ENCODE peak calls at places on chromosomes 5 and 9, in six cellular contexts. One of them, this sample, is unnamed.

GRCh38 chr5:169945831-169946261 is 34.4 kb downstream of the INSYN2B start:
- DNase-seq in tibial nerve: peak; percentile 8
- DNase-seq in fibroblast of lung: peak; percentile 95
- DNase-seq in endodermal cell: peak; percentile 69
- DNase-seq in OCI-LY7: no peak
- DNase-seq in BJ: no peak
- DNase-seq in this sample: peak; percentile 58

GRCh38 chr5:36712719-36713118 is 106.3 kb downstream of the SLC1A3 start:
- DNase-seq in tibial nerve: no peak
- DNase-seq in endodermal cell: no peak
- DNase-seq in BJ: no peak
- DNase-seq in fibroblast of lung: no peak
- DNase-seq in OCI-LY7: no peak
- DNase-seq in this sample: no peak

GRCh38 chr9:88813810-88814209 is 177.5 kb upstream of the S1PR3 start:
- DNase-seq in endodermal cell: no peak
- DNase-seq in BJ: no peak
- DNase-seq in OCI-LY7: no peak
- DNase-seq in tibial nerve: no peak
- DNase-seq in fibroblast of lung: no peak
- DNase-seq in this sample: no peak

GRCh38 chr5:163569284-163569683 is 63.9 kb downstream of the MAT2B start:
- DNase-seq in tibial nerve: no peak
- DNase-seq in BJ: no peak
- DNase-seq in OCI-LY7: no peak
- DNase-seq in fibroblast of lung: peak; percentile 45
- DNase-seq in endodermal cell: no peak
- DNase-seq in this sample: no peak

GRCh38 chr9:137221477-137222111 is 446 bp downstream of the RNF208 start:
- DNase-seq in BJ: no peak
- DNase-seq in tibial nerve: no peak
- DNase-seq in endodermal cell: peak; percentile 87
- DNase-seq in fibroblast of lung: no peak
- DNase-seq in OCI-LY7: no peak
- DNase-seq in this sample: no peak

GRCh38 chr9:136661641-136662325 is 933 bp upstream of the EGFL7 start:
- DNase-seq in fibroblast of lung: no peak
- DNase-seq in endodermal cell: no peak
- DNase-seq in BJ: no peak
- DNase-seq in tibial nerve: no peak
- DNase-seq in OCI-LY7: no peak
- DNase-seq in this sample: no peak

GRCh38 chr5:56815657-56816545 is 552 bp downstream of the MAP3K1 start:
- DNase-seq in tibial nerve: no peak
- DNase-seq in endodermal cell: peak; percentile 76
- DNase-seq in BJ: no peak
- DNase-seq in OCI-LY7: peak; percentile 70
- DNase-seq in fibroblast of lung: peak; percentile 51
- DNase-seq in this sample: peak; percentile 70

GRCh38 chr5:134567651-134568338 is 42.3 kb downstream of the JADE2 start:
- DNase-seq in BJ: no peak
- DNase-seq in endodermal cell: no peak
- DNase-seq in tibial nerve: peak; percentile 57
- DNase-seq in fibroblast of lung: peak; percentile 63
- DNase-seq in OCI-LY7: no peak
- DNase-seq in this sample: peak; percentile 81

GRCh38 chr5:146340260-146341081 is 1.8 kb downstream of the POU4F3 start:
- DNase-seq in tibial nerve: peak; percentile 63
- DNase-seq in OCI-LY7: peak; percentile 4
- DNase-seq in fibroblast of lung: peak; percentile 68
- DNase-seq in BJ: no peak
- DNase-seq in endodermal cell: peak; percentile 91
- DNase-seq in this sample: peak; percentile 61

GRCh38 chr5:95870105-95870672 is 47.7 kb upstream of the GLRX start:
- DNase-seq in fibroblast of lung: peak; percentile 86
- DNase-seq in tibial nerve: no peak
- DNase-seq in OCI-LY7: no peak
- DNase-seq in BJ: no peak
- DNase-seq in endodermal cell: no peak
- DNase-seq in this sample: no peak

GRCh38 chr5:107576736-107577440 is 93.8 kb downstream of the EFNA5 start:
- DNase-seq in BJ: no peak
- DNase-seq in tibial nerve: no peak
- DNase-seq in OCI-LY7: no peak
- DNase-seq in fibroblast of lung: no peak
- DNase-seq in endodermal cell: no peak
- DNase-seq in this sample: no peak

GRCh38 chr9:68507098-68507795 is 33.4 kb downstream of the TMEM252 start:
- DNase-seq in fibroblast of lung: no peak
- DNase-seq in BJ: no peak
- DNase-seq in tibial nerve: no peak
- DNase-seq in OCI-LY7: peak; percentile 26
- DNase-seq in endodermal cell: no peak
- DNase-seq in this sample: no peak

GRCh38 chr5:122629278-122629677 is 145.6 kb upstream of the SNX2 start:
- DNase-seq in OCI-LY7: no peak
- DNase-seq in endodermal cell: no peak
- DNase-seq in BJ: no peak
- DNase-seq in tibial nerve: no peak
- DNase-seq in fibroblast of lung: no peak
- DNase-seq in this sample: no peak

GRCh38 chr5:141778211-141778610 is 96.2 kb upstream of the ARAP3 start:
- DNase-seq in endodermal cell: no peak
- DNase-seq in OCI-LY7: peak; percentile 8
- DNase-seq in fibroblast of lung: peak; percentile 90
- DNase-seq in tibial nerve: no peak
- DNase-seq in BJ: no peak
- DNase-seq in this sample: no peak

GRCh38 chr9:98500337-98500919 is 208.3 kb downstream of the GABBR2 start:
- DNase-seq in fibroblast of lung: no peak
- DNase-seq in OCI-LY7: no peak
- DNase-seq in BJ: no peak
- DNase-seq in tibial nerve: no peak
- DNase-seq in endodermal cell: peak; percentile 38
- DNase-seq in this sample: no peak

GRCh38 chr5:84885479-84886258 is 501.0 kb upstream of the EDIL3 start:
- DNase-seq in fibroblast of lung: peak; percentile 95
- DNase-seq in tibial nerve: no peak
- DNase-seq in OCI-LY7: no peak
- DNase-seq in endodermal cell: no peak
- DNase-seq in BJ: no peak
- DNase-seq in this sample: no peak

GRCh38 chr5:57738787-57739186 is 256.2 kb upstream of the ACTBL2 start:
- DNase-seq in endodermal cell: no peak
- DNase-seq in BJ: no peak
- DNase-seq in tibial nerve: no peak
- DNase-seq in OCI-LY7: no peak
- DNase-seq in fibroblast of lung: no peak
- DNase-seq in this sample: no peak

GRCh38 chr5:143605403-143606005 is 202.0 kb upstream of the NR3C1 start:
- DNase-seq in OCI-LY7: peak; percentile 85
- DNase-seq in endodermal cell: no peak
- DNase-seq in BJ: no peak
- DNase-seq in tibial nerve: peak; percentile 49
- DNase-seq in fibroblast of lung: peak; percentile 29
- DNase-seq in this sample: no peak

GRCh38 chr9:86534572-86535258 is 180.5 kb upstream of the TUT7 start:
- DNase-seq in tibial nerve: no peak
- DNase-seq in endodermal cell: no peak
- DNase-seq in BJ: peak; percentile 80
- DNase-seq in OCI-LY7: no peak
- DNase-seq in fibroblast of lung: no peak
- DNase-seq in this sample: no peak

GRCh38 chr9:132794730-132795380 is 83.2 kb downstream of the AK8 start:
- DNase-seq in BJ: no peak
- DNase-seq in fibroblast of lung: no peak
- DNase-seq in tibial nerve: peak; percentile 31
- DNase-seq in endodermal cell: peak; percentile 78
- DNase-seq in OCI-LY7: no peak
- DNase-seq in this sample: no peak
- TF ChIP-seq CTCF in BJ: no peak
- TF ChIP-seq CTCF in fibroblast of lung: no peak
- TF ChIP-seq CTCF in tibial nerve: no peak
- TF ChIP-seq CTCF in endodermal cell: no peak
- TF ChIP-seq CTCF in OCI-LY7: no peak
- TF ChIP-seq CTCF in this sample: no peak

GRCh38 chr5:1791176-1791575 is 8.5 kb downstream of the MRPL36 start:
- DNase-seq in OCI-LY7: no peak
- DNase-seq in fibroblast of lung: no peak
- DNase-seq in endodermal cell: no peak
- DNase-seq in BJ: no peak
- DNase-seq in tibial nerve: no peak
- DNase-seq in this sample: no peak

GRCh38 chr5:1787472-1788047 is 12.1 kb downstream of the MRPL36 start:
- DNase-seq in endodermal cell: no peak
- DNase-seq in OCI-LY7: no peak
- DNase-seq in BJ: no peak
- DNase-seq in tibial nerve: no peak
- DNase-seq in fibroblast of lung: no peak
- DNase-seq in this sample: no peak

GRCh38 chr5:1788200-1788599 is 11.4 kb downstream of the MRPL36 start:
- DNase-seq in fibroblast of lung: no peak
- DNase-seq in endodermal cell: no peak
- DNase-seq in tibial nerve: no peak
- DNase-seq in BJ: no peak
- DNase-seq in OCI-LY7: no peak
- DNase-seq in this sample: no peak

GRCh38 chr5:1788828-1789227 is 10.8 kb downstream of the MRPL36 start:
- DNase-seq in OCI-LY7: no peak
- DNase-seq in tibial nerve: no peak
- DNase-seq in fibroblast of lung: peak; percentile 31
- DNase-seq in BJ: no peak
- DNase-seq in endodermal cell: no peak
- DNase-seq in this sample: no peak

DNA sequence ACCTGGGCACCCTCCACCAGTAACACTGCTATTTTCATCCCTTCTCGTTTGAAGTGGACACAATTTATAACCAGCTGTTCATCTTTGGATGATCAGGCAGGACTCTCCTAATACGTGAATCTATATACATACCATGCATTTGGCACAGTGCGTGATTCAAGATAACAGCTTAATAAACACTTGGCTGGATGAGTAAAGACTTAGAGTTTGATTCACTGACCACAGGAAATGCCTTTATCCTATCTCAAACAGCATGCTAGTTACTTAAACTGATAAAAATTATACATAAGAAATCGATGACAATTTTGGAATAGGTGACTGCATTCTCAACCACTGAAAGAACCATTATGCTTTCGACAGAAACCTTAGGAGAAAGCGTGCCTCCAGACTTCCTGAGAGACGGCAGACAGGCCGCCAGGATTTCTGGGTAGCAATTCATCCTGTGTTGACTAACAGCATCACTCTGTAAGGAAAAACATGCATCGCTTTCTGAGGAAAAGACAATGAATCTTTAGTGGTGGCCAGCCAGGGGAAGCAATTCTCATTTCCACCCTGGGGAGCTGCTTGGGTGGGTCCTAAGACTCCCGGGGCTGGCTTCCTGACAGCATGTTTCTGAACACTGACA is 9.7 kb downstream of the MRPL36 start:
- DNase-seq in tibial nerve: no peak
- DNase-seq in endodermal cell: no peak
- DNase-seq in OCI-LY7: no peak
- DNase-seq in fibroblast of lung: peak; percentile 94
- DNase-seq in BJ: no peak
- DNase-seq in this sample: no peak
- H3K4me3 ChIP-seq in tibial nerve: no peak overlapping the region
- H3K4me3 ChIP-seq in endodermal cell: no peak overlapping the region
- H3K4me3 ChIP-seq in OCI-LY7: no peak overlapping the region
- H3K4me3 ChIP-seq in fibroblast of lung: peak overlapping the region; percentile 30
- H3K4me3 ChIP-seq in BJ: no peak overlapping the region
- H3K4me3 ChIP-seq in this sample: no peak overlapping the region

GRCh38 chr9:131697097-131697496 is 42.8 kb downstream of the RAPGEF1 start:
- DNase-seq in fibroblast of lung: peak; percentile 51
- DNase-seq in BJ: no peak
- DNase-seq in OCI-LY7: no peak
- DNase-seq in tibial nerve: no peak
- DNase-seq in endodermal cell: peak; percentile 78
- DNase-seq in this sample: peak; percentile 43
- TF ChIP-seq CTCF in fibroblast of lung: peak; percentile 29
- TF ChIP-seq CTCF in BJ: no peak
- TF ChIP-seq CTCF in OCI-LY7: no peak
- TF ChIP-seq CTCF in tibial nerve: no peak
- TF ChIP-seq CTCF in endodermal cell: peak; percentile 61
- TF ChIP-seq CTCF in this sample: peak; percentile 25

GRCh38 chr5:72206994-72207393 is 99.7 kb downstream of the MAP1B start:
- DNase-seq in BJ: no peak
- DNase-seq in endodermal cell: no peak
- DNase-seq in fibroblast of lung: no peak
- DNase-seq in OCI-LY7: no peak
- DNase-seq in tibial nerve: no peak
- DNase-seq in this sample: no peak

GRCh38 chr5:72208324-72208723 is 101.0 kb downstream of the MAP1B start:
- DNase-seq in OCI-LY7: no peak
- DNase-seq in fibroblast of lung: no peak
- DNase-seq in tibial nerve: no peak
- DNase-seq in endodermal cell: no peak
- DNase-seq in BJ: no peak
- DNase-seq in this sample: no peak

GRCh38 chr5:72212171-72212570 is 104.9 kb downstream of the MAP1B start:
- DNase-seq in endodermal cell: no peak
- DNase-seq in OCI-LY7: no peak
- DNase-seq in BJ: no peak
- DNase-seq in fibroblast of lung: peak; percentile 13
- DNase-seq in tibial nerve: no peak
- DNase-seq in this sample: no peak

GRCh38 chr5:72210913-72211670 is 103.8 kb downstream of the MAP1B start:
- DNase-seq in tibial nerve: peak; percentile 48
- DNase-seq in fibroblast of lung: peak; percentile 94
- DNase-seq in BJ: no peak
- DNase-seq in OCI-LY7: no peak
- DNase-seq in endodermal cell: no peak
- DNase-seq in this sample: no peak

DNA sequence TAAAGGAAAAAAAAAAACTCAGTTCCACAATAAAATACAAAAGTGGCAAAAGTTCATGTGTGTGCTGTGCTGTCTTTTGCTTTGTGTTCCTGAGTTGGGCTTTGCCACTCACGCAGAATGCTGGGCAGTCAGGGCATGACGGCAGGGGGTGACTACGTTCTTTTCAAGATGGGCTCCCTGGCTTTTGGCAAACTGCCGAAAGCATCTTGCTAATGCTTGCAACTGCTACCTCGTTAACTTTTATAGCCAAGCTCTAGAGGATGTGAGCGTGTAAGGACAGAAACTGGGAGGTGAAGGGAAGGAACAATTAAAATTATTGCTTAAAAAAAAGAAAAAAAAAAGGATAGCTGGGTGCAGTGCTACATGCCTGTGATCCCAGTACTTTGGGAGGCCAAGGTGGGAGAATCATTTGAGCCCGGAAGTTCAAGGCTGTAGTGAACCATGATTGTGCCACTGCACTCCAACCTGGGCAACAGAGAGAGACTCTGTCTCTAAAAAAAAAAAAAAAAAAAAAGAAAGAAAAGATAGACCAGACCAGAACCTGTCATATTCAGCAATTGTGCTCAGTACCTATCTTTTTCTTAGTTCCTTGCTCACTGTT is 102.3 kb downstream of the MAP1B start:
- DNase-seq in endodermal cell: peak; percentile 61
- DNase-seq in OCI-LY7: no peak
- DNase-seq in BJ: no peak
- DNase-seq in fibroblast of lung: peak; percentile 56
- DNase-seq in tibial nerve: no peak
- DNase-seq in this sample: no peak
- H3K4me3 ChIP-seq in endodermal cell: no peak overlapping the region
- H3K4me3 ChIP-seq in OCI-LY7: no peak overlapping the region
- H3K4me3 ChIP-seq in BJ: no peak overlapping the region
- H3K4me3 ChIP-seq in fibroblast of lung: no peak overlapping the region
- H3K4me3 ChIP-seq in tibial nerve: no peak overlapping the region
- H3K4me3 ChIP-seq in this sample: no peak overlapping the region

This sample was measured in tibial artery.